ENCODE peak calls at places on chromosomes 16 and 17, in five cellular contexts. F is fibroblast of the aortic adventitia, C is HFF-Myc, L is OCI-LY7, Z is ovary. O is an unnamed sample.
A peak's percentile ranks its signal among the peaks of the same experiment; 100 is the strongest.

GRCh38 chr16:66906916-66907836 is 11.5 kb downstream of the CDH16 start:
- DNase-seq in F (no peak), C (no peak), L (no peak), Z (no peak), O (no peak)

GRCh38 chr17:5871666-5872065 is 198.5 kb upstream of the WSCD1 start:
- DNase-seq in F (no peak), C (no peak), L (no peak), Z (no peak), O (no peak)

GRCh38 chr16:14095883-14096551 is 24.9 kb downstream of the MRTFB start:
- DNase-seq in F (no peak), C (no peak), L (no peak), Z (no peak), O (no peak)

GRCh38 chr16:73196670-73197069 is 148.7 kb upstream of the ZFHX3 start:
- DNase-seq in F (peak; percentile 77), C (no peak), L (peak; percentile 31), Z (peak; percentile 56), O (peak; percentile 69)

GRCh38 chr17:44374306-44375195 is 10.9 kb upstream of the FAM171A2 start:
- DNase-seq in F (no peak), C (no peak), L (no peak), Z (no peak), O (no peak)

GRCh38 chr16:3656491-3657468 is 2.3 kb downstream of the DNASE1 start:
- DNase-seq in F (no peak), C (no peak), L (no peak), Z (peak; percentile 32), O (peak; percentile 0)

GRCh38 chr17:59643159-59643857 is 23.6 kb downstream of the CLTC start:
- DNase-seq in F (peak; percentile 60), C (no peak), L (peak; percentile 54), Z (no peak), O (peak; percentile 11)

GRCh38 chr17:18327556-18327955 is 12.5 kb downstream of the SMCR8 start:
- DNase-seq in F (no peak), C (no peak), L (no peak), Z (no peak), O (no peak)

GRCh38 chr17:7881655-7882054 is 6.9 kb upstream of the CHD3 start:
- DNase-seq in F (no peak), C (no peak), L (no peak), Z (no peak), O (no peak)

GRCh38 chr17:8151641-8152111 is 528 bp downstream of the PER1 start:
- DNase-seq in F (peak; percentile 83), C (no peak), L (peak; percentile 41), Z (peak; percentile 96), O (no peak)

GRCh38 chr16:89721644-89722391 is 481 bp downstream of the ZNF276 start:
- DNase-seq in F (peak; percentile 41), C (no peak), L (peak; percentile 78), Z (peak; percentile 61), O (peak; percentile 82)

GRCh38 chr16:12976936-12977335 is 75.5 kb downstream of the SHISA9 start:
- DNase-seq in F (no peak), C (no peak), L (no peak), Z (no peak), O (no peak)

GRCh38 chr17:79732804-79733691 is 2.3 kb downstream of the ENPP7 start:
- DNase-seq in F (no peak), C (no peak), L (peak; percentile 81), Z (no peak), O (peak; percentile 80)

GRCh38 chr16:25063865-25064264 is 47.7 kb upstream of the LCMT1 start:
- DNase-seq in F (peak; percentile 15), C (no peak), L (no peak), Z (no peak), O (no peak)

GRCh38 chr16:55703003-55704001 is 47.5 kb downstream of the SLC6A2 start:
- DNase-seq in F (peak; percentile 87), C (peak; percentile 33), L (peak; percentile 44), Z (no peak), O (peak; percentile 53)

GRCh38 chr16:19872179-19872863 is 12.3 kb downstream of the GPRC5B start:
- DNase-seq in F (no peak), C (no peak), L (no peak), Z (no peak), O (no peak)

GRCh38 chr16:61909074-61909473 is 127.2 kb downstream of the CDH8 start:
- DNase-seq in F (no peak), C (no peak), L (no peak), Z (no peak), O (no peak)

GRCh38 chr17:67217446-67217845 is 27.6 kb downstream of the HELZ start:
- DNase-seq in F (no peak), C (no peak), L (no peak), Z (no peak), O (no peak)

GRCh38 chr16:85634747-85635544 is 21.8 kb downstream of the GSE1 start:
- DNase-seq in F (no peak), C (no peak), L (no peak), Z (no peak), O (no peak)

GRCh38 chr17:43891851-43892671 is 15.3 kb downstream of the MPP2 start:
- DNase-seq in F (peak; percentile 24), C (no peak), L (no peak), Z (no peak), O (no peak)

GRCh38 chr17:78107976-78108725 is 20.4 kb downstream of the TMC6 start:
- DNase-seq in F (no peak), C (no peak), L (no peak), Z (no peak), O (no peak)

GRCh38 chr16:86504315-86505184 is 5.8 kb upstream of the FOXF1 start:
- DNase-seq in F (no peak), C (no peak), L (no peak), Z (no peak), O (no peak)

GRCh38 chr16:57648590-57649442 is 19.3 kb upstream of the ADGRG3 start:
- DNase-seq in F (peak; percentile 78), C (peak; percentile 45), L (peak; percentile 76), Z (peak; percentile 73), O (peak; percentile 88)

GRCh38 chr17:17412331-17412730 is 64.5 kb upstream of the MED9 start:
- DNase-seq in F (peak; percentile 75), C (no peak), L (no peak), Z (no peak), O (no peak)

GRCh38 chr16:13923703-13924298 is 3.8 kb downstream of the ERCC4 start:
- DNase-seq in F (peak; percentile 83), C (peak; percentile 22), L (peak; percentile 78), Z (no peak), O (peak; percentile 66)

GRCh38 chr16:2152695-2153506 is 2.7 kb upstream of the TRAF7 start:
- DNase-seq in F (no peak), C (no peak), L (peak; percentile 71), Z (no peak), O (peak; percentile 69)

GRCh38 chr17:5695480-5695879 is 111.2 kb upstream of the NLRP1 start:
- DNase-seq in F (no peak), C (no peak), L (no peak), Z (no peak), O (no peak)

GRCh38 chr17:81036128-81036891 is 1.4 kb downstream of the BAIAP2 start:
- DNase-seq in F (peak; percentile 50), C (no peak), L (no peak), Z (no peak), O (no peak)

GRCh38 chr17:8226536-8227237 is 16.3 kb upstream of the AURKB start:
- DNase-seq in F (peak; percentile 95), C (no peak), L (no peak), Z (peak; percentile 82), O (peak; percentile 90)

GRCh38 chr16:23557779-23558330 is 328 bp downstream of the UBFD1 start:
- DNase-seq in F (peak; percentile 44), C (no peak), L (no peak), Z (no peak), O (peak; percentile 23)

GRCh38 chr16:1311738-1312458 is 2.5 kb downstream of the UBE2I start:
- DNase-seq in F (peak; percentile 25), C (no peak), L (no peak), Z (peak; percentile 78), O (peak; percentile 4)

GRCh38 chr16:14291941-14292825 is 221.1 kb downstream of the MRTFB start:
- DNase-seq in F (no peak), C (no peak), L (no peak), Z (no peak), O (no peak)

DNA sequence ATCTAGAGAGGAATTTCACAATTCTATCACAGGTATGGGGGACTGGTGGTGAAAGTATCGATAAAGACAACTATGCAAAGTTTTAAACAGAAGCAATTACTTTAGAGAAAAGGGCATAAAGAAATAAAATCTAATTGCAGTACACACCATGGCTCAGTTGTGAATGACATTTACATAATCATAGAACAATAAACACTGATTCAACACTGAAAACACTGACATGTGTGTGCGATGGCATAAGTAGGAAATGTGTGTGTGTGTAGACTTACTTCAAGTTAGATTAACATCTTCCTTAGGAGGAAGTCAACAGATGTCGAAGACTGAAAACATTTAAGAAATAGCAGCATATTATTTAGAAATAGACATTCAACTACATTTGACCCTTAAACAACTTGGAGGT is 172.4 kb downstream of the STX8 start:
- DNase-seq in F (no peak), C (no peak), L (no peak), Z (no peak), O (no peak)
- TF ChIP-seq CTCF in F (no peak), C (no peak), L (no peak), Z (no peak), O (no peak)

DNA sequence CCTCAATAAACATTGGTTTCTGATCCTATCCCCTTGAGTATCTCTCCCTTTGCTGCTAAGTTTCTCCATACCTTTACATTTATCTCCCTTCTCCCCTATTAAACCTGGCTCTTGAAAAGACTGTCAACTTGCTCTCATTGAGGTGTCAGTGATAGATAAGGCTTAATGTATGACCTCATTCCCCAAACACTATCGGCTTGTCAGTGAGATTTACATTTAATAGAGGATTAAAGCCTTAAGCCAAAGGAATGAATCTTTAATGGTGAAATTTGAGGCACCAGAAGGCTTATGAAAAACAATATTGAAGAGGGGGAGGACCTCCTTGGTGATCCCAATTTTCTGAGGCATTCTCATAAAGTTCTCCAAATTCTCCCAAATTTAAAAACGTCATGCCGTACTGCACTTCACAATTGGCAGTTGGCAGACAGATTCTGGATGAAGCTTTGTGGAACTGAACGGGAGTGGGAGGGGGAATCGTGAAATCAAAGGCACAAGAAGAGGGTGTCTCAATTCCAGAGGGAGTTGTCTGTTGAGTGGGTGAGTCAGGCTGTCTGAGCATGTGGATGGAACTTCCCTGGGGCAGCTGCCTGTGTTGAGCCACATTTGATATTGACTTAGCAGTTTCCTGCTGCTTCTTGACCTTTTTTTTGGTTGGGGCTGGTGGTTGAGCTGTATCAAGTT is 478.8 kb downstream of the NPIPA7 start:
- DNase-seq in F (no peak), C (no peak), L (no peak), Z (no peak), O (no peak)
- H3K4me3 ChIP-seq in F (no peak overlapping the region), C (no peak overlapping the region), L (no peak overlapping the region), Z (no peak overlapping the region), O (no peak overlapping the region)

GRCh38 chr17:71084838-71085237 is 915.5 kb downstream of the KCNJ2 start:
- DNase-seq in F (no peak), C (no peak), L (no peak), Z (no peak), O (no peak)
- TF ChIP-seq CTCF in F (no peak), C (no peak), L (no peak), Z (no peak), O (no peak)

GRCh38 chr17:2190014-2190413 is 113.6 kb downstream of the SMG6 start:
- DNase-seq in F (peak; percentile 72), C (no peak), L (no peak), Z (no peak), O (no peak)
- H3K4me3 ChIP-seq in F (no peak overlapping the region), C (no peak overlapping the region), L (no peak overlapping the region), Z (no peak overlapping the region), O (no peak overlapping the region)

O was measured in GM12865.